ENCODE peak calls at places on chromosomes 12 and 14, in eight cellular contexts. W is HCT116; Q is CD8-positive, alpha-beta T cell; Y is CD8-positive, alpha-beta memory T cell; H is adrenal gland; K is A549; Z is gastrocnemius medialis; D is SK-N-SH. O is an unnamed sample.

GRCh38 chr12:14664434-14665023 is 31.9 kb downstream of the GUCY2C start:
- DNase-seq in H (peak), D (peak), Q (no peak), Z (no peak), W (peak), Y (no peak), K (peak), O (peak)

GRCh38 chr12:64618953-64619590 is 8.8 kb downstream of the RASSF3 start:
- DNase-seq in Q (no peak), Y (no peak), W (no peak), H (peak), Z (no peak), D (no peak), K (no peak), O (no peak)

GRCh38 chr12:75725505-75726120 is 214.2 kb upstream of the KRR1 start:
- DNase-seq in D (no peak), Q (no peak), W (peak), Y (no peak), Z (no peak), H (no peak), K (peak), O (no peak)

GRCh38 chr14:62289471-62289870 is 527.3 kb downstream of the SNAPC1 start:
- DNase-seq in D (no peak), W (no peak), Y (no peak), K (no peak), H (no peak), Z (no peak), Q (no peak), O (no peak)

GRCh38 chr14:75425443-75425842 is 2.4 kb upstream of the JDP2 start:
- DNase-seq in Q (no peak), K (no peak), W (no peak), Z (no peak), D (no peak), Y (no peak), H (no peak), O (no peak)

GRCh38 chr12:49827351-49828099 is 688 bp downstream of the NCKAP5L start:
- DNase-seq in D (peak), Z (peak), Y (peak), H (peak), K (peak), W (no peak), Q (no peak), O (peak)

GRCh38 chr12:54214553-54215374 is 26.0 kb upstream of the SMUG1 start:
- DNase-seq in K (peak), Z (peak), H (peak), W (peak), Q (peak), D (peak), Y (peak), O (peak)

GRCh38 chr12:55738113-55739024 is 4.6 kb upstream of the GDF11 start:
- DNase-seq in D (peak), Z (no peak), Q (peak), H (peak), K (peak), W (peak), Y (peak), O (peak)

GRCh38 chr12:112380663-112381420 is 1.4 kb downstream of the HECTD4 start:
- DNase-seq in Q (no peak), Y (no peak), W (no peak), D (peak), H (no peak), Z (no peak), K (no peak), O (no peak)

GRCh38 chr12:70305794-70306193 is 60.3 kb upstream of the KCNMB4 start:
- DNase-seq in W (no peak), Y (no peak), Z (no peak), K (no peak), Q (no peak), H (no peak), D (no peak), O (no peak)

GRCh38 chr12:40215977-40216376 is 8.8 kb upstream of the LRRK2 start:
- DNase-seq in Z (no peak), W (no peak), Y (no peak), D (no peak), K (no peak), H (no peak), Q (no peak), O (no peak)

GRCh38 chr14:25048170-25049126 is 1.5 kb downstream of the STXBP6 start:
- DNase-seq in Q (no peak), W (no peak), H (no peak), D (no peak), Y (no peak), Z (peak), K (no peak), O (peak)

GRCh38 chr12:54051081-54051912 is 2.3 kb upstream of the HOXC4 start:
- DNase-seq in Z (no peak), Q (no peak), W (no peak), K (no peak), Y (no peak), D (no peak), H (no peak), O (no peak)

GRCh38 chr12:10163084-10163483 is 8.8 kb downstream of the OLR1 start:
- DNase-seq in H (no peak), Q (no peak), D (no peak), Y (no peak), W (no peak), K (no peak), Z (no peak), O (no peak)

GRCh38 chr12:110591508-110592051 is 8.5 kb upstream of the PPTC7 start:
- DNase-seq in Z (no peak), Y (no peak), Q (no peak), H (no peak), D (no peak), W (no peak), K (no peak), O (no peak)

GRCh38 chr14:61661471-61661988 is 33.8 kb upstream of the HIF1A start:
- DNase-seq in Y (no peak), Q (no peak), W (no peak), D (no peak), H (no peak), K (no peak), Z (no peak), O (no peak)

GRCh38 chr12:15701212-15701611 is 88.0 kb downstream of the EPS8 start:
- DNase-seq in K (no peak), H (no peak), Q (no peak), W (no peak), D (no peak), Z (no peak), Y (no peak), O (no peak)

GRCh38 chr12:96195845-96196451 is 1.8 kb downstream of the ELK3 start:
- DNase-seq in H (no peak), Z (no peak), K (peak), W (no peak), Q (no peak), Y (peak), D (peak), O (no peak)

GRCh38 chr14:92317511-92317910 is 5.5 kb upstream of the SLC24A4 start:
- DNase-seq in H (no peak), D (no peak), W (no peak), Q (no peak), Z (no peak), K (no peak), Y (no peak), O (no peak)

GRCh38 chr14:58738189-58738836 is 100.6 kb downstream of the DACT1 start:
- DNase-seq in Q (no peak), H (no peak), Z (no peak), K (no peak), W (no peak), D (no peak), Y (no peak), O (no peak)

GRCh38 chr14:104221071-104221625 is 82.8 kb downstream of the KIF26A start:
- DNase-seq in Z (no peak), Q (no peak), D (no peak), W (no peak), Y (no peak), K (no peak), H (no peak), O (no peak)

GRCh38 chr12:78392918-78393317 is 471.7 kb upstream of the SYT1 start:
- DNase-seq in Y (no peak), W (no peak), H (no peak), K (no peak), D (peak), Z (no peak), Q (no peak), O (no peak)

GRCh38 chr14:92254786-92255185 is 68.2 kb upstream of the SLC24A4 start:
- DNase-seq in W (no peak), Q (no peak), K (no peak), H (peak), Y (no peak), Z (no peak), D (no peak), O (peak)

GRCh38 chr12:55068416-55069010 is 48.7 kb downstream of the NEUROD4 start:
- DNase-seq in Z (no peak), W (peak), Q (no peak), K (peak), H (peak), D (peak), Y (no peak), O (no peak)

GRCh38 chr12:39605501-39605900 is 14.1 kb downstream of the ABCD2 start:
- DNase-seq in H (no peak), Y (no peak), W (peak), Z (no peak), Q (no peak), D (no peak), K (no peak), O (no peak)

GRCh38 chr14:105393151-105393550 is 5.2 kb upstream of the TEX22 start:
- DNase-seq in D (no peak), W (no peak), Q (no peak), Y (no peak), Z (no peak), K (no peak), H (no peak), O (no peak)

GRCh38 chr12:1836241-1836803 is 16.0 kb downstream of the LRTM2 start:
- DNase-seq in Q (no peak), D (peak), W (no peak), Z (no peak), Y (no peak), H (no peak), K (no peak), O (no peak)

GRCh38 chr14:92400579-92401444 is 77.8 kb downstream of the SLC24A4 start:
- DNase-seq in Q (no peak), H (no peak), Y (no peak), D (no peak), W (no peak), Z (no peak), K (no peak), O (no peak)

DNA sequence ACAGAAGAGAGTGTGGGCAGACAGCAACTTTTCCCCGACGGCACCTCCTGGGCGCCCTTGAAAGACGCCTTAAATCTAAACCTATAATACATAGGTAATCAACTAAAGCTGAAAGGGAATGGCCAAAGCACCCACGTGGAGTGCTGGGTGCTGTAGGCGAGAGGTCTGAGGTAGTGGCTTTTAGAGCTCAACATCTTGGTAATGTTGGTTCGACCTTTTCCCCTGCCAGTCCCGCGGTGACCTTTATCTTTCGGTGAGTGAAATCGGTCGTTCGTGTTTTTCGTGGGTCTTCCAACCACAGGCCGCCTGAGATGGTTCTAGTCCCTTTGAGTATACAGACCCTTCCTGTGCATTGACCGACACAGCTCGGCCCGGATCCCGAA is 9.1 kb downstream of the OR6S1 start:
- DNase-seq in D (no peak), K (no peak), W (no peak), H (no peak), Q (no peak), Y (no peak), Z (no peak), O (no peak)
- H3K27ac ChIP-seq in D (no peak), K (peak), W (peak), H (no peak), Q (no peak), Y (no peak), Z (no peak), O (no peak)

GRCh38 chr12:101039848-101040531 is 170.0 kb downstream of the SLC5A8 start:
- DNase-seq in Y (no peak), Z (no peak), D (no peak), W (no peak), H (no peak), K (no peak), Q (no peak), O (no peak)
- H3K27ac ChIP-seq in Y (no peak), Z (no peak), D (no peak), W (no peak), H (no peak), K (no peak), Q (no peak), O (no peak)

GRCh38 chr14:31583043-31583442 is 21.8 kb downstream of the NUBPL start:
- DNase-seq in W (no peak), D (peak), Y (no peak), Q (no peak), K (no peak), H (no peak), Z (no peak), O (no peak)
- H3K27ac ChIP-seq in W (no peak), D (no peak), Y (no peak), Q (no peak), K (no peak), H (no peak), Z (no peak), O (no peak)

DNA sequence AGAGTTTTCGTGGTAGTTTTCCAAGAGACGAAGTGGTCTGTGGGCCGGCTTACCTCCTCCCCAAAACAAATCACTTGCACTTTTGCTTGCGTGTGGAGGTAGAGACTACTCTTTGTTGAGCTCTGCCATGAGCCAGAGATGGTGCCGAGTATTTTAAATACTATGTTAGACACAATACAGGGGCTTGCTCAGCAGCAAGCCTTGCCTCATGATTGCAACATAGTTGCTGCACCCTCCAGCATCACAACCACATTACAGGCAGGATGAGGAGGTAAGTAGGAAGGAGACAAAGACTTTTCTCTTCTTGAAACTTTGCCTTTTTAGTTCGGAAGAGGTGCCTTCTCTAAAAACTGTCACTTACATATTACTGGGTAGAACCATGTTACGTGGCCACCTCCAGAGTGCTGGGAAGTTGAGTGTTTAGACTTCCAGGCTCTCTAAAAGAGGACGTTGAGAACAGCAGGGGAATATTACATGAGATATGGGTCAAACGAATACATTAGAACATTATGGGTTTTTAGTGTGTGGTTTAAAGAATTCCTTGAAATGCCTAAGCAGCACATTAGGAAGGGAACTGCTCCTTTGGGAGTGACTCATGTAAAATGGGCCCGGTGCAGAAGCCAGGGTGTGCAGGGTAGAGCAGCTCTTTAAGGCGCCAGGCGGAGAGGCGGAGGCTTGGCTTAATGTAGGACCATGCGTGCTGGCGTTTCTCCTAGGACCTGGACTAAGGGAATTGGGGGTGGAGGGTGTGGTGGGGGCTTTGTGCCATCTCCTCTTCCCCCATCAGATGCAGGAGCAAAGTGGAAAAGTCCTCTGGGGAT is 110.6 kb upstream of the PRMT8 start:
- DNase-seq in Z (no peak), W (no peak), D (no peak), Y (no peak), H (no peak), K (no peak), Q (no peak), O (no peak)
- H3K27ac ChIP-seq in Z (no peak), W (no peak), D (no peak), Y (no peak), H (no peak), K (no peak), Q (no peak), O (no peak)

GRCh38 chr12:51951843-51952722 is 584 bp downstream of the ACVR1B start:
- DNase-seq in K (no peak), Z (peak), Q (no peak), Y (no peak), W (no peak), D (peak), H (peak), O (no peak)

GRCh38 chr12:51953011-51953568 is 1.6 kb downstream of the ACVR1B start:
- DNase-seq in Y (no peak), K (no peak), Z (no peak), W (no peak), H (no peak), D (no peak), Q (no peak), O (no peak)

GRCh38 chr12:51951199-51951842 is at the start of gene ACVR1B:
- DNase-seq in W (peak), D (peak), K (peak), Y (peak), H (peak), Q (peak), Z (peak), O (peak)

GRCh38 chr12:51949342-51950030 is 2.0 kb upstream of the ACVR1B start:
- DNase-seq in Q (no peak), H (no peak), W (no peak), D (no peak), Z (no peak), K (no peak), Y (no peak), O (no peak)

GRCh38 chr12:51950682-51951198 is 759 bp upstream of the ACVR1B start:
- DNase-seq in Y (no peak), Q (no peak), D (no peak), W (no peak), H (no peak), K (no peak), Z (no peak), O (no peak)
- H3K27ac ChIP-seq in Y (no peak), Q (peak), D (no peak), W (no peak), H (peak), K (peak), Z (peak), O (peak)

GRCh38 chr12:132637811-132638210 is 19.2 kb downstream of the P2RX2 start:
- DNase-seq in Y (no peak), Z (no peak), Q (no peak), K (no peak), D (no peak), W (no peak), H (no peak), O (no peak)

GRCh38 chr12:132633398-132633797 is 14.8 kb downstream of the P2RX2 start:
- DNase-seq in H (no peak), K (no peak), Y (no peak), W (no peak), Q (no peak), Z (no peak), D (no peak), O (no peak)

GRCh38 chr12:132633901-132634300 is 15.3 kb downstream of the P2RX2 start:
- DNase-seq in Q (no peak), H (no peak), D (no peak), K (no peak), Z (no peak), W (no peak), Y (no peak), O (no peak)

GRCh38 chr12:132634411-132634990 is 15.9 kb downstream of the P2RX2 start:
- DNase-seq in Z (no peak), W (no peak), D (no peak), K (no peak), Y (no peak), Q (no peak), H (no peak), O (no peak)

GRCh38 chr12:132635076-132635955 is 16.7 kb downstream of the P2RX2 start:
- DNase-seq in K (no peak), Z (no peak), H (no peak), Q (no peak), Y (no peak), D (no peak), W (no peak), O (no peak)
- H3K27ac ChIP-seq in K (no peak), Z (no peak), H (no peak), Q (no peak), Y (no peak), D (no peak), W (no peak), O (no peak)

DNA sequence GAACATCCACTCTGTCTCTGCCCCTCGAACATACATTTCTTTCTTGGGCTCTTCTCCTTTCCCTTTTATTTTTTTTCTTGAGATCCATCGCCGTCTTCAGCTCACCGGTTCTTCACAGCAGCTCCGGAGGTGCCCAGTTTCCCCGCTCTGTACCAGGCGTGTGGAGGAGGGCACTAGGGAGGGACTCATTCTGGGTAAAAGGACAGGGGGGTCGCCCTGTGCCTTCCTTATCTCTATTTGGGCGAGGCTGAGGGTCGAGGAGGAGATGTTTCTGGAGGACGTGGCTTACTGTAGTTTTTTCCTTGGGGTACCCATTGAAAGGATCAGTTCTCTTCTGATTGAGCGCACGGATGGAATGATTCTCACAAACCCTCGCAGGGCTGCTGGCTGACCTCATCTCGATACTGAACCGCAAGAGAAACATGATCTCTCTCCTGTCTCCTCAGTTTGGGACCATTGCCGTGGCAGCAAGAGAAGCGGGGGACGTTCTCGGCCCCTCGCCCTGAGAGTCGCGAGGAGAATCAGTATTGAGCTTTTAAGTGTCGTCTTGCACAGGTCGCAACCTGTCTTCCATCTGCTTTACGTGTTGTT is 386 bp downstream of the LIN52 start:
- DNase-seq in H (no peak), Z (no peak), W (no peak), Y (no peak), Q (no peak), K (peak), D (peak), O (no peak)
- H3K27ac ChIP-seq in H (peak), Z (peak), W (peak), Y (peak), Q (peak), K (peak), D (peak), O (peak)

GRCh38 chr14:37865719-37866549 is 270.5 kb downstream of the TTC6 start:
- DNase-seq in K (no peak), Z (no peak), H (no peak), D (no peak), W (no peak), Y (no peak), Q (no peak), O (no peak)
- H3K27ac ChIP-seq in K (no peak), Z (no peak), H (no peak), D (no peak), W (no peak), Y (no peak), Q (no peak), O (no peak)